ENCODE peak calls at places on chromosomes 13 and 19, in six cellular contexts. One of them, this sample, is unnamed.

GRCh38 chr19:5154129-5154798 is 185.4 kb downstream of the KDM4B start:
- DNase-seq in neuronal stem cell: no peak
- DNase-seq in H1: no peak
- DNase-seq in IMR-90: no peak
- DNase-seq in H9: peak
- DNase-seq in mesendoderm: peak
- DNase-seq in this sample: no peak

GRCh38 chr13:24672141-24673132 is 7.8 kb upstream of the ATP12A start:
- DNase-seq in H9: no peak
- DNase-seq in neuronal stem cell: no peak
- DNase-seq in mesendoderm: peak
- DNase-seq in IMR-90: no peak
- DNase-seq in H1: no peak
- DNase-seq in this sample: peak

GRCh38 chr13:51122868-51123267 is 11.8 kb upstream of the C13orf42 start:
- DNase-seq in IMR-90: no peak
- DNase-seq in H1: no peak
- DNase-seq in mesendoderm: peak
- DNase-seq in H9: no peak
- DNase-seq in neuronal stem cell: no peak
- DNase-seq in this sample: no peak

GRCh38 chr19:18898533-18899408 is 2.8 kb upstream of the CERS1 start:
- DNase-seq in mesendoderm: no peak
- DNase-seq in IMR-90: no peak
- DNase-seq in H1: no peak
- DNase-seq in neuronal stem cell: no peak
- DNase-seq in H9: peak
- DNase-seq in this sample: no peak

GRCh38 chr19:11418518-11419506 is at the start of gene RGL3:
- DNase-seq in H1: no peak
- DNase-seq in IMR-90: no peak
- DNase-seq in neuronal stem cell: no peak
- DNase-seq in H9: peak
- DNase-seq in mesendoderm: peak
- DNase-seq in this sample: no peak

GRCh38 chr19:15331419-15332310 is 674 bp downstream of the BRD4 start:
- DNase-seq in mesendoderm: peak
- DNase-seq in H9: peak
- DNase-seq in IMR-90: no peak
- DNase-seq in neuronal stem cell: peak
- DNase-seq in H1: no peak
- DNase-seq in this sample: peak

GRCh38 chr13:98549728-98550317 is 27.1 kb downstream of the STK24 start:
- DNase-seq in H1: no peak
- DNase-seq in mesendoderm: no peak
- DNase-seq in H9: no peak
- DNase-seq in IMR-90: peak
- DNase-seq in neuronal stem cell: no peak
- DNase-seq in this sample: peak

GRCh38 chr13:37360556-37360955 is 238.0 kb downstream of the POSTN start:
- DNase-seq in H1: no peak
- DNase-seq in H9: no peak
- DNase-seq in mesendoderm: no peak
- DNase-seq in neuronal stem cell: no peak
- DNase-seq in IMR-90: peak
- DNase-seq in this sample: peak

GRCh38 chr19:35555301-35556005 is 8.0 kb downstream of the ATP4A start:
- DNase-seq in H1: no peak
- DNase-seq in mesendoderm: peak
- DNase-seq in IMR-90: peak
- DNase-seq in H9: peak
- DNase-seq in neuronal stem cell: peak
- DNase-seq in this sample: peak

GRCh38 chr13:49259586-49259985 is 11.9 kb downstream of the CDADC1 start:
- DNase-seq in IMR-90: no peak
- DNase-seq in H9: no peak
- DNase-seq in H1: no peak
- DNase-seq in mesendoderm: no peak
- DNase-seq in neuronal stem cell: no peak
- DNase-seq in this sample: no peak

GRCh38 chr13:31761951-31762350 is 22.6 kb downstream of the RXFP2 start:
- DNase-seq in H1: no peak
- DNase-seq in IMR-90: peak
- DNase-seq in mesendoderm: no peak
- DNase-seq in H9: no peak
- DNase-seq in neuronal stem cell: no peak
- DNase-seq in this sample: no peak

GRCh38 chr13:76636881-76637280 is 249.3 kb downstream of the KCTD12 start:
- DNase-seq in H1: no peak
- DNase-seq in IMR-90: no peak
- DNase-seq in neuronal stem cell: no peak
- DNase-seq in mesendoderm: no peak
- DNase-seq in H9: no peak
- DNase-seq in this sample: no peak

GRCh38 chr13:42654760-42655159 is 80.8 kb downstream of the TNFSF11 start:
- DNase-seq in neuronal stem cell: no peak
- DNase-seq in mesendoderm: no peak
- DNase-seq in H9: no peak
- DNase-seq in IMR-90: no peak
- DNase-seq in H1: no peak
- DNase-seq in this sample: no peak

GRCh38 chr13:49308104-49308875 is 60.6 kb downstream of the CDADC1 start:
- DNase-seq in neuronal stem cell: no peak
- DNase-seq in IMR-90: peak
- DNase-seq in H9: no peak
- DNase-seq in H1: no peak
- DNase-seq in mesendoderm: no peak
- DNase-seq in this sample: no peak

GRCh38 chr19:16938211-16938610 is 49.4 kb downstream of the F2RL3 start:
- DNase-seq in mesendoderm: no peak
- DNase-seq in IMR-90: no peak
- DNase-seq in H9: no peak
- DNase-seq in H1: no peak
- DNase-seq in neuronal stem cell: no peak
- DNase-seq in this sample: no peak

GRCh38 chr19:492091-492531 is 4.2 kb upstream of the MADCAM1 start:
- DNase-seq in IMR-90: no peak
- DNase-seq in H9: peak
- DNase-seq in neuronal stem cell: no peak
- DNase-seq in mesendoderm: no peak
- DNase-seq in H1: no peak
- DNase-seq in this sample: peak

GRCh38 chr13:67383358-67383757 is 153.2 kb upstream of the PCDH9 start:
- DNase-seq in mesendoderm: no peak
- DNase-seq in neuronal stem cell: no peak
- DNase-seq in H9: no peak
- DNase-seq in H1: no peak
- DNase-seq in IMR-90: peak
- DNase-seq in this sample: peak

GRCh38 chr19:18086590-18087138 is at the start of gene IL12RB1:
- DNase-seq in mesendoderm: no peak
- DNase-seq in H1: no peak
- DNase-seq in H9: no peak
- DNase-seq in IMR-90: no peak
- DNase-seq in neuronal stem cell: no peak
- DNase-seq in this sample: no peak

GRCh38 chr13:35840991-35841604 is 290.1 kb downstream of the DCLK1 start:
- DNase-seq in IMR-90: no peak
- DNase-seq in neuronal stem cell: no peak
- DNase-seq in H9: no peak
- DNase-seq in mesendoderm: peak
- DNase-seq in H1: no peak
- DNase-seq in this sample: no peak

DNA sequence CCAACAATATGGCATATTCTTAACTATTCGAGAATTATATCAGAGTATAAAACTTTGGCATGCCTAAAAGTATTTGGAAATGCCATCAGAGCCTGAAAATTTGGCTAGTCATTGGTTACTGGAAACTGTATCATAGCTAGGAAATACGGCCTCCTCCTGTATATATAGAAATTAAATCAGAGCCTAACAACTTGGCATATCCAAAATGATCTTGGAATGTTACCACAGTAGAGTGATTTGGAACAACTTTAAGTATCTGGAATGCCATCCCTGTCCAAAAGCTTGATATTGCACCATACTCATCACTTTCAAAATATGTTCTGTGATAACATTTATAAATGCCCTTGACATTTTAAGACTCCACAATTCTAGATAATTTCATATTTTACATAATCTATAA is 335.8 kb downstream of the SLITRK1 start:
- DNase-seq in H9: no peak
- DNase-seq in neuronal stem cell: no peak
- DNase-seq in mesendoderm: no peak
- DNase-seq in H1: no peak
- DNase-seq in IMR-90: no peak
- DNase-seq in this sample: no peak
- H2BK5ac ChIP-seq in H9: no peak
- H2BK5ac ChIP-seq in neuronal stem cell: no peak
- H2BK5ac ChIP-seq in mesendoderm: no peak
- H2BK5ac ChIP-seq in H1: no peak
- H2BK5ac ChIP-seq in IMR-90: no peak
- H2BK5ac ChIP-seq in this sample: no peak

DNA sequence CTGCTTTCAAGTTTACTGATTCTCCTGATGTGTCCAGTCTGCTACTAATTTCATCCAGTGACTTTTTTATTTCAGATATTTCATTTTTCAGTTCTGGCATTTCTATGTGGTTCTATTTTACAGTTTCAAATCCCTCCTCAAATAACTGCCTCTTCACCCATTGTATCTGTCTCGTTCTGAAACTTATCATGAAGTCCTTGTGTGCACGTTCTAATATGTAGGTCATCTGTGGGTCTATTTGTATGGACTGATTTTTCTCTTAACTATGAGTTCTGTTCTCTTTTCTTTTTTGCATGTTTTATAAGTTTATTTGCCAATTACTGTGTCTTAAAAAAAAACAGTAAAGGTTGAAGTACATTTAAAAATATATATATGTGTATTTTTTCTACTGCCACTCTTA is 43.3 kb downstream of the KCNC3 start:
- DNase-seq in H1: no peak
- DNase-seq in mesendoderm: no peak
- DNase-seq in H9: no peak
- DNase-seq in neuronal stem cell: no peak
- DNase-seq in IMR-90: no peak
- DNase-seq in this sample: no peak
- H2BK15ac ChIP-seq in H1: no peak
- H2BK15ac ChIP-seq in mesendoderm: no peak
- H2BK15ac ChIP-seq in H9: no peak
- H2BK15ac ChIP-seq in neuronal stem cell: no peak
- H2BK15ac ChIP-seq in IMR-90: no peak
- H2BK15ac ChIP-seq in this sample: no peak

DNA sequence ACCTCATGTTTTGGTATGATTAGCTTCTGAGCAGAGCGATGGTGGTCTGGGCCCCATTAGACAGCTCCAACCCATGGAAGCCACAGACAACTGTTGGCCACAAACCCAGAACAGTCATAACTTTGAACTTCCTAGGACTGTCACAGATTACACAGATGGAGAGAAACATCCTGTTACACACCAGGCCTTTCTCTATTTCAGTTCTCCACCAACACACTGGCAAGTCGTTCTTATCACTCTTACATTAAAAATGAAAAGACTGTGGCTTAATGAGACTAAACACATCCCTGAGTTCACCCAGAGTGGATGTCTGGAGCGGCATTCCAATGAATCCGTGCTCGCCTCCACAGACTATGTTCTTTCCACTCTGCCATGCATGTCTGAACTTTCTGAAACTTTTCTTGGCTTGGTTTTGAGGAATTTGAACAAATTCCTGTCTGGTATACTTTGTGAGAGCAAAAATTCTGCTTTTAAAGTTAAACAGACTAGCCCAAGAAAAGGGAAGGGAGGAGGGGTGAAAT is 109.1 kb downstream of the NALCN start:
- DNase-seq in H1: no peak
- DNase-seq in neuronal stem cell: no peak
- DNase-seq in H9: no peak
- DNase-seq in mesendoderm: no peak
- DNase-seq in IMR-90: peak
- DNase-seq in this sample: peak
- H3K23ac ChIP-seq in H1: no peak
- H3K23ac ChIP-seq in neuronal stem cell: no peak
- H3K23ac ChIP-seq in H9: no peak
- H3K23ac ChIP-seq in mesendoderm: no peak
- H3K23ac ChIP-seq in IMR-90: peak
- H3K23ac ChIP-seq in this sample: no peak

GRCh38 chr19:10380311-10381102 is at the start of gene TYK2:
- DNase-seq in H9: peak
- DNase-seq in H1: peak
- DNase-seq in mesendoderm: peak
- DNase-seq in neuronal stem cell: peak
- DNase-seq in IMR-90: peak
- DNase-seq in this sample: peak
- H2BK5ac ChIP-seq in H9: no peak
- H2BK5ac ChIP-seq in H1: peak
- H2BK5ac ChIP-seq in mesendoderm: peak
- H2BK5ac ChIP-seq in neuronal stem cell: peak
- H2BK5ac ChIP-seq in IMR-90: peak
- H2BK5ac ChIP-seq in this sample: peak

This sample was measured in mesenchymal stem cell.